ENCODE peak calls at places on chromosomes 1 and 21, in seven cellular contexts. E is AG10803, C is heart left ventricle, T is foreskin fibroblast, N is SK-N-SH, Y is AG09319, J is heart right ventricle. L is an unnamed sample.

GRCh38 chr1:154715385-154715784 is 107.4 kb upstream of the ADAR start:
- DNase-seq in T (no peak), E (no peak), J (no peak), N (no peak), Y (no peak), C (no peak), L (no peak)

GRCh38 chr1:6724517-6725141 is 23.0 kb upstream of the DNAJC11 start:
- DNase-seq in N (no peak), E (peak), T (peak), C (no peak), Y (no peak), J (no peak), L (no peak)

GRCh38 chr1:77319036-77319705 is 37.4 kb downstream of the AK5 start:
- DNase-seq in E (no peak), T (peak), C (no peak), N (no peak), Y (no peak), J (no peak), L (no peak)

GRCh38 chr1:247064309-247064708 is 14.3 kb downstream of the ZNF670 start:
- DNase-seq in J (no peak), N (no peak), E (no peak), T (no peak), C (no peak), Y (no peak), L (no peak)

GRCh38 chr1:225707824-225708223 is 54.9 kb upstream of the ENAH start:
- DNase-seq in T (no peak), Y (no peak), J (no peak), E (no peak), N (no peak), C (no peak), L (no peak)

GRCh38 chr21:39006653-39007417 is 176.4 kb downstream of the PSMG1 start:
- DNase-seq in C (peak), N (no peak), E (no peak), Y (no peak), J (peak), T (no peak), L (no peak)

GRCh38 chr1:236844499-236845271 is 49.6 kb downstream of the MTR start:
- DNase-seq in Y (no peak), T (peak), E (peak), N (peak), C (no peak), J (no peak), L (no peak)

GRCh38 chr1:1752671-1753606 is 25.3 kb downstream of the NADK start:
- DNase-seq in N (no peak), E (no peak), Y (no peak), T (no peak), J (no peak), C (no peak), L (no peak)

GRCh38 chr1:201384406-201384782 is 6.9 kb upstream of the TNNT2 start:
- DNase-seq in T (no peak), J (no peak), Y (no peak), C (no peak), E (no peak), N (no peak), L (no peak)

DNA sequence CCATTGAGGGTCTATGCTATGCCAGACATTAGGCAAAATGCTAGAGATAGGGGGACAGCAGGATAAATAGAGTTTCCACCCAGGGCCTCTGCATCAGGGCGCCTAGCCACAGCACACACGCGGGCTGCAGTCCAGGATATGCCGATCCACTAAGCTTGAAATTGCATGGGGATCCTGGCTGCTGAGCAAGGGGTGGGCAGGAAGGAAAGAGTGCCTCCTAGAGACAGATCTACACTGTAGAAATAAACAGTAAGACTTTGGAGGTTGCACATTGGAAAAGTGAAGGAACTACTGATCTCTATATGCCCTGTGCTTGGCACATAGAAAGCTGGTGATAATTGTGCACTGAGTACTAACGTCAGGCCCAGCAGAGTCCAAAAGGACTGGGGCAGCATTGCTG is 411.1 kb downstream of the PRDM2 start:
- DNase-seq in T (no peak), E (no peak), C (no peak), Y (no peak), N (no peak), J (no peak), L (no peak)
- TF ChIP-seq CTCF in T (no peak), E (no peak), C (no peak), Y (no peak), N (no peak), J (no peak), L (no peak)

GRCh38 chr1:26161408-26162219 is 2.7 kb downstream of the FAM110D start:
- DNase-seq in J (peak), T (peak), N (peak), Y (no peak), E (peak), C (peak), L (peak)
- TF ChIP-seq CTCF in J (peak), T (no peak), N (no peak), Y (no peak), E (peak), C (no peak), L (peak)

DNA sequence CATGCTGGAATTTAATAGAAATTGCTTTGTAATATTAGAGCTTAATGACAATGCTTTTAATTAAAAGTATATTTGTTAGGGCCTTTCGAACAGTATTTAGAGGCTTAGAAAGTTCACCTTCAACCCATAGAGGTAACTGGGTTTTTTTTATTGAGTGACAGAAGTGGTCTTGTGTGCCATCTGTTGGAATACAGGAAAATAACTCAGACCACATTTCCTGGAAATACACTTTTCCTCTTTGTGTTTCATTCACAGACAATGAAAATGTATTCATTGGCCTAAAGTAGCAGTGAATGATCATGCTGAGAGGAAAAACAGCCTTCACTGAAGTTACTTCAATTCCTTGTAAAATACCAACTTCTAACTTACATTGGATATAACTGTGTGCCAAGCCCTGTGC is 83.6 kb upstream of the L1TD1 start:
- DNase-seq in Y (no peak), T (no peak), N (no peak), C (no peak), J (no peak), E (no peak), L (no peak)
- TF ChIP-seq CTCF in Y (no peak), T (no peak), N (peak), C (peak), J (peak), E (no peak), L (no peak)

GRCh38 chr1:175373786-175374623 is 181.4 kb upstream of the KIAA0040 start:
- DNase-seq in T (no peak), Y (no peak), J (no peak), E (no peak), N (peak), C (no peak), L (peak)
- TF ChIP-seq CTCF in T (peak), Y (peak), J (peak), E (peak), N (peak), C (peak), L (peak)

GRCh38 chr1:19229828-19230325 is 19.8 kb upstream of the UBR4 start:
- DNase-seq in J (no peak), T (no peak), E (no peak), C (no peak), Y (no peak), N (no peak), L (no peak)
- TF ChIP-seq CTCF in J (no peak), T (no peak), E (no peak), C (no peak), Y (no peak), N (no peak), L (no peak)

GRCh38 chr1:70112838-70113237 is 92.5 kb downstream of the LRRC40 start:
- DNase-seq in N (no peak), J (no peak), C (no peak), T (no peak), Y (no peak), E (no peak), L (no peak)
- TF ChIP-seq CTCF in N (peak), J (no peak), C (no peak), T (no peak), Y (no peak), E (no peak), L (no peak)

GRCh38 chr1:230758705-230759354 is 11.6 kb downstream of the CAPN9 start:
- DNase-seq in Y (peak), J (no peak), C (no peak), N (peak), T (peak), E (peak), L (no peak)

GRCh38 chr1:230757856-230758704 is 10.9 kb downstream of the CAPN9 start:
- DNase-seq in J (no peak), T (no peak), N (no peak), E (no peak), Y (no peak), C (no peak), L (no peak)

GRCh38 chr1:230763927-230764591 is 16.9 kb downstream of the CAPN9 start:
- DNase-seq in N (no peak), C (no peak), J (no peak), Y (no peak), T (no peak), E (no peak), L (no peak)

GRCh38 chr1:230761443-230762167 is 14.4 kb downstream of the CAPN9 start:
- DNase-seq in C (no peak), E (no peak), T (no peak), Y (no peak), N (no peak), J (no peak), L (no peak)

DNA sequence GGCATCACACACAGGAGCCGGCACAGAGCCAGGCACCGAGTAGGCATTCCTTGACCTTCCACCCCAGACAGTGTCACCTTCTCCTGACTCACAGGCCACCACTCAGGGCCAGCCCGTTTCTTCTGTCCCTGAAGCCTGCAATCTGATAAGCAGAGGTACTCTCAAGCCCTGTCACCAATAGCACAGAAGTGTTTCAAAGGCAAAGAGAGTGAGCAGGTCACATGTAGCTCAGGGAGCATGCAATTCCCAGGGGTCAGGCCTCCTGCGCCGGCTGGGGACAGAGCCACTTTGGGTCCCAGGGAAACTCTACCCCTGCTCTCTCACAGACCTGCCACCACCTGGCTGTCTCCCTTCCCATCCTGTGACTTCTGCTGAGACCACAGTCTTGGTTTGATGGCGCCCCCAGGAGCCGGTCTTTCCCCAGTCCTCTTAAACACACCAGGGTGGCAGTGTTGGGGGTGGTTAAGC is 13.2 kb downstream of the CAPN9 start:
- DNase-seq in T (no peak), C (no peak), Y (no peak), E (no peak), N (no peak), J (no peak), L (no peak)
- TF ChIP-seq CTCF in T (no peak), C (no peak), Y (no peak), E (no peak), N (no peak), J (no peak), L (no peak)

GRCh38 chr1:15134285-15134684 is 19.3 kb upstream of the TMEM51 start:
- DNase-seq in T (no peak), E (no peak), N (no peak), C (no peak), Y (no peak), J (no peak), L (no peak)
- TF ChIP-seq CTCF in T (no peak), E (no peak), N (no peak), C (no peak), Y (no peak), J (no peak), L (no peak)

GRCh38 chr1:101238681-101239094 is 1.9 kb downstream of the S1PR1 start:
- DNase-seq in T (peak), C (peak), J (peak), E (peak), Y (peak), N (peak), L (peak)
- TF ChIP-seq CTCF in T (peak), C (peak), J (peak), E (peak), Y (peak), N (peak), L (peak)

DNA sequence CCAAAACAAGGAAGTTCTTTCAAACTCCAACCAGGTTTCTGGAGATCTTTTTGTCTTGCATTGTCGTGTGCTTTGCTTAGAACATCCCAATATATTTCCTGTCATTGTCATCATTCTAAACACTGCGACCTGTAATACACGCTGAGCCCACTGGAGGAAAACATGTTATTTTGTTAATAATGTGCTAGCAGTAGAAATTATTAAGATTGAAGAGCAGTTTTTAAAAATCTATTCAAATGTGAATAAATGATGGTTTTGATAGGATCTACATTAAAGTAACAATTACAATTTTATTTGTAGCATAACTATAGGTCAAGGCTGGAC is 268.5 kb downstream of the PTPRC start:
- DNase-seq in N (no peak), Y (no peak), J (no peak), T (no peak), C (no peak), E (no peak), L (no peak)
- TF ChIP-seq CTCF in N (no peak), Y (no peak), J (no peak), T (no peak), C (no peak), E (no peak), L (no peak)

L was measured in progenitor cell of endocrine pancreas.